ENCODE peak calls at places on chromosomes 6 and 20, in six cellular contexts. H, Y, E, C, D and U are unnamed samples.

GRCh38 chr6:44058617-44059358 is 68.5 kb downstream of the MRPL14 start:
- DNase-seq in D (peak; percentile 99), E (peak; percentile 83), H (peak; percentile 91), Y (peak; percentile 100), C (peak; percentile 96), U (peak; percentile 99)

GRCh38 chr20:34083781-34084180 is 28.3 kb downstream of the EIF2S2 start:
- DNase-seq in H (no peak), Y (no peak), D (no peak), E (no peak), C (no peak), U (no peak)

GRCh38 chr6:125930810-125931418 is 25.7 kb upstream of the HINT3 start:
- DNase-seq in Y (no peak), H (no peak), E (no peak), C (no peak), D (no peak), U (no peak)

GRCh38 chr20:25454153-25454900 is 46.9 kb downstream of the GINS1 start:
- DNase-seq in D (no peak), C (no peak), E (no peak), H (no peak), Y (no peak), U (no peak)

GRCh38 chr6:30325873-30326445 is 768 bp upstream of the TRIM39 start:
- DNase-seq in H (peak; percentile 60), C (no peak), D (no peak), Y (peak; percentile 46), E (no peak), U (no peak)

GRCh38 chr6:103783344-103783743 is 1076.4 kb downstream of the HACE1 start:
- DNase-seq in Y (no peak), E (no peak), C (no peak), D (no peak), H (no peak), U (no peak)

GRCh38 chr6:163356324-163356723 is 58.2 kb upstream of the QKI start:
- DNase-seq in Y (peak; percentile 87), C (no peak), H (peak; percentile 83), E (peak; percentile 64), D (peak; percentile 14), U (peak; percentile 77)

GRCh38 chr20:22686097-22686496 is 101.7 kb upstream of the FOXA2 start:
- DNase-seq in C (peak; percentile 83), D (no peak), Y (peak; percentile 59), H (peak; percentile 70), E (peak; percentile 52), U (peak; percentile 47)

GRCh38 chr6:158500016-158500735 is 59.7 kb upstream of the TMEM181 start:
- DNase-seq in D (no peak), Y (peak; percentile 74), C (no peak), H (no peak), E (no peak), U (peak; percentile 54)

GRCh38 chr20:57709823-57710799 is at the start of gene PMEPA1:
- DNase-seq in D (peak; percentile 67), E (peak; percentile 96), Y (peak; percentile 90), H (peak; percentile 96), C (peak; percentile 94), U (peak; percentile 99)
- TF ChIP-seq CTCF in D (no peak), E (no peak), Y (no peak), H (no peak), C (no peak), U (no peak)

DNA sequence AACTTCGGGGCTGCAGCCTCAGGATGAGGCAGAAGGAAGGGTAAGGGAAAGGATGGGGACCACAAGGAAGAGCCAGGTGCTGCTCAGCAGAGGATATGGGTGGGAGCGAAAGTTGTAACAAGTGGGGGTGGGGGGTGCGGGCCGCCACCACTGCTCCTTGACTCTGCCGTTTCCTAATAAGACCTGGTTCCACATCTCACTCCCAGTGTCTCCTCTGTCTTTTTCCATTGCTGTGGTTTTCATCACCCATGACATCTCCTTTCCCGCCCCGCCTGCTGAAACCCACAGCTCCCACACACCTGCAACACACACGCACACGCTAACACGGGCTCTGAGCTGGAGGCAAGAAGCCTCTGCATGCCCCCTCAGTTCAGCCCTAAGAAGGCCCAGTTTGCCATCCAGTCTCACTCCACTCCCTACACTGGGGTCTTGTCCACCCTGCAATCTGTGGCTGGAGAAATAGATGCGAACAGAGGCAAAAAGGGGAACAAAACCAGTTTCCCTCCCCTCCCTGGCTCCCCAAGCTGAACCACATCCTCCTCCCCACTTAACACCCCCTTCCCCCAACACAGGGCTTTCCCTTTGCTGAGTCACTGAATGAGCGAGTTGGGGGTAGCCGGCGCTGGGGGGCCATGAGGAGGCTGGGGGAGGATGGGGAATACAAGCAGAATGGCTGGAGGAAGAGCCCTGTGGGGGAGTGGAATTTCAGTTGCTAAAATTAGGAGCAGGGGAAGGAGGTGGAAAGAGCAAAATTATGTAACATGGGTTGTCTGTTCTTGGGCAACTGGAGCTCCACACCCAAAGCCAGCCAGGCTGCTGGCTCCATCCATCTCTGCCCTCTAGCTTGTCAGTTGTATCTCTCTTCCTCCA is 11.5 kb downstream of the NFKBIL1 start:
- DNase-seq in H (no peak), D (no peak), E (peak; percentile 61), Y (no peak), C (no peak), U (no peak)
- H3K4me3 ChIP-seq in H (no peak overlapping the region), D (no peak overlapping the region), E (no peak overlapping the region), Y (no peak overlapping the region), C (no peak overlapping the region), U (no peak overlapping the region)

GRCh38 chr20:63376283-63377250 is 15.4 kb upstream of the CHRNA4 start:
- DNase-seq in Y (no peak), E (no peak), C (no peak), D (no peak), H (no peak), U (no peak)

GRCh38 chr20:63378626-63379025 is 17.5 kb upstream of the CHRNA4 start:
- DNase-seq in C (no peak), H (no peak), Y (no peak), E (no peak), D (no peak), U (no peak)

GRCh38 chr20:63379296-63379695 is 18.1 kb upstream of the CHRNA4 start:
- DNase-seq in E (no peak), D (no peak), Y (no peak), H (no peak), C (no peak), U (no peak)

GRCh38 chr20:63378115-63378429 is 16.9 kb upstream of the CHRNA4 start:
- DNase-seq in C (no peak), D (no peak), Y (no peak), H (no peak), E (no peak), U (no peak)

DNA sequence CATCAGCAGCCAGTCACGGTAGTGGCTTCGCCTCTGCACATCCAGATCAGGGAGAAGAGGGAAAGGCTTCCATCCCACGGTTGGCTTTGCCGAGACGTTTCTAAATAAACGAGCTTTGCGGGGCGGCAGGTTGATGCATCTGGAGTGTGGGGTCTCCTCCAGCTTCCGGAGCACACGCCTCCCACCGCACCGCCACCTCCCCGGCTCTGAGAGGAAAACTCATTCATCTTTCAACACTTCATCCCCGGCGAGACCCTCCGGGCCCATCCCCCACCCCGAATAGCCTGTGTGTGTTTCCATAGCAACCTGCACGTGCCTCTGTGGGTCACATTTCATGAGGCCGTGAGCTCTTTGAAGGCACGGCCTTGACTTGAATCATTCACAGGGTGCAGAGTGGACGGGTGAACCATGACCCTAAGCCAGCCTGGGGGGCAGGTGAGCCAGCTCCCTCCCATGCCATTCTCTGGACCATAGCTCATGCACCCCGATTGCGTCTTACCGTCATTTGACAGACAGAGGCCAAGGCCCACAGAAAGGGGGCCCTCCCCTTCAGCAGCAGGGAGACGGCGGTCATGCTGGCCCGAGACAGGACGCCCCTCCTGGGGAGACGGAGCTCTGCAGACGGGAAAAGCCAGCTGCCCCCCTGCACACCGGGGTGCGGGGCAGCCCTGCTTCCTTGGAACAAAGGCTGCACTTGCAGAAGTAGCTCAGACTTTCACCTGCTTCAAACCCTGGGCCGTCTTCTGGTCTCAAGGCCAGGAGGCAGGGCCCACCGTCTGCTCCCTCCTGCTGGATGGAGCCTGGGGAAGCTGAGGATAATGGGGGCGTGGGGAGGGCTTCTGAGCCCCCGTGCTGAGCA is 16.3 kb upstream of the CHRNA4 start:
- DNase-seq in E (no peak), H (no peak), C (no peak), Y (no peak), D (no peak), U (no peak)
- TF ChIP-seq CTCF in E (no peak), H (no peak), C (no peak), Y (no peak), D (no peak), U (no peak)

DNA sequence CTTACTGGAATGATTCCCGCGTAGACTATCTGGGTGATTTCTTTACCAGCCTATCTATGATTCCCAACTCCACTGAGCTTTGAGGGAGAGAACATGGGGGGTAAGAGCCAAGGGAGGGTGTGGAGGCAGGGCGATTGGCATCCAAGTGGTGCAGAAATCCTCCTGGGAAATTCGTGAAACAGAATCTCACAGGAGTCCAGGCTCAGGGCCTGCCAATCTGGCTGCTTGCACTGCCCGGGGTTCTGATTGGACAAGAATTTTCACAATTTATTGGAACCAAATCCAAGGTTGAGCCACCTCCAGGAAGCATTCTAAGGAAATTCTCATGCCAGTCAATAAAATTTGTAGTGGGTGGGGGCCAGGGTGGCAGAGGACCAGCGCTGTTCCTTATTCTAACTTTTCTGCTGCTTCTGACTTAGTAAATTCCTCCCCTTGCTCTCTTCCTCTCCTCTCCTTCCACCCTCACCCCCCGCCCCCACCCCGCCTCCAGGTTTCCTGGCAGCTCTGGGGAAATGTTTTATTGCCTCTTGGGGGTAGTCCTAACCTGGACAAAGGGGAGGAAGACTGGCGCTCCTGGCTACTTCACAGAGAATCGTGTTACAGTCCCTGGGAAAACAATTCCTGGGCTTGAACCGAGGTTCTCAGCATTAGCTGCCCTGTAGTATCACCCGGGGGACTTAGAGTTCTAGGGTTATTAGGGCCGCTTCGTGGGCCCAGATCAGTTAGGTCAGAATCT is 3.1 kb downstream of the BMP6 start:
- DNase-seq in E (no peak), C (no peak), H (no peak), D (no peak), Y (no peak), U (no peak)
- H3K4me3 ChIP-seq in E (peak overlapping the region; percentile 44), C (peak overlapping the region; percentile 56), H (peak overlapping the region; percentile 79), D (no peak overlapping the region), Y (no peak overlapping the region), U (no peak overlapping the region)

GRCh38 chr6:6508603-6509002 is 79.9 kb upstream of the LY86 start:
- DNase-seq in H (no peak), Y (no peak), E (no peak), D (no peak), C (no peak), U (no peak)

GRCh38 chr6:6497976-6498375 is 90.5 kb upstream of the LY86 start:
- DNase-seq in D (no peak), C (no peak), Y (no peak), H (no peak), E (no peak), U (no peak)

GRCh38 chr6:6505111-6505510 is 83.4 kb upstream of the LY86 start:
- DNase-seq in C (no peak), Y (no peak), D (no peak), E (no peak), H (no peak), U (no peak)

GRCh38 chr6:6497541-6497940 is 91.0 kb upstream of the LY86 start:
- DNase-seq in C (no peak), Y (no peak), E (no peak), H (no peak), D (no peak), U (no peak)

DNA sequence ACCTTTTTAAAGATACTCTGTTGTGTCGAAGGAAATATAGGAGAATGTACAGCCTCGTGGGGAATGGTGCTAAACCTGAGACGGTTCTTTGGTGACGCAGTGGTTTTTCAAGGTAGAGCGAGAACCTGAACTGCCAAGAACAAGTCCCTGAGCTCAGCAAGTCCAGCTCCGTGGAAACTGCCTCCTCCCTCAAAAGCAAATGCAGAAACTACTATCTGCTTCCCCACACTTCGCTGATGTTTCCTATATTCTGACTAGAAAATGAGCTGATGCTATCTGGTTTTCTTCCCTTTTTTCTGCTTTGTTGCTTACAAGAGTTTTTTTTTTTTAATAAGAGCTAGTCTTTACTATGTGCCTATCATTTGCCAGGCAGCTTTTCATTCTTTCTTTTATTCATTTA is 85.3 kb upstream of the LY86 start:
- DNase-seq in Y (no peak), D (no peak), E (no peak), H (no peak), C (no peak), U (no peak)
- TF ChIP-seq CTCF in Y (no peak), D (no peak), E (no peak), H (no peak), C (no peak), U (no peak)